ENCODE peak calls at places on chromosome 10, in five cellular contexts. C is HepG2, Y is Peyer's patch, J is right lobe of liver, Q is heart left ventricle. G is an unnamed sample.
A peak's percentile ranks its signal among the peaks of the same experiment; 100 is the strongest.

GRCh38 chr10:73577788-73578187 is 13.4 kb downstream of the USP54 start:
- DNase-seq in C (no peak), Y (no peak), J (peak; percentile 20), Q (peak; percentile 86), G (no peak)

GRCh38 chr10:12588091-12588850 is 238.9 kb downstream of the CAMK1D start:
- DNase-seq in C (no peak), Y (peak; percentile 47), J (no peak), Q (no peak), G (no peak)

GRCh38 chr10:67837519-67838314 is at the start of gene DNAJC12:
- DNase-seq in C (peak; percentile 74), Y (no peak), J (no peak), Q (no peak), G (no peak)

GRCh38 chr10:11756766-11757315 is 14.7 kb downstream of the ECHDC3 start:
- DNase-seq in C (no peak), Y (no peak), J (no peak), Q (no peak), G (peak; percentile 32)

GRCh38 chr10:43265799-43266721 is 805 bp downstream of the RASGEF1A start:
- DNase-seq in C (peak; percentile 36), Y (peak; percentile 20), J (peak; percentile 56), Q (no peak), G (peak; percentile 77)

GRCh38 chr10:54587973-54588372 is 213.1 kb downstream of the PCDH15 start:
- DNase-seq in C (no peak), Y (no peak), J (no peak), Q (no peak), G (no peak)

GRCh38 chr10:80541144-80541750 is 3.5 kb downstream of the SH2D4B start:
- DNase-seq in C (no peak), Y (no peak), J (no peak), Q (peak; percentile 67), G (no peak)

GRCh38 chr10:90354914-90355313 is 502.9 kb downstream of the HTR7 start:
- DNase-seq in C (no peak), Y (no peak), J (no peak), Q (no peak), G (no peak)

GRCh38 chr10:14124951-14125350 is 205.8 kb downstream of the FRMD4A start:
- DNase-seq in C (no peak), Y (no peak), J (no peak), Q (no peak), G (no peak)

GRCh38 chr10:63711361-63711760 is 190.2 kb downstream of the REEP3 start:
- DNase-seq in C (no peak), Y (no peak), J (peak; percentile 41), Q (peak; percentile 72), G (no peak)

GRCh38 chr10:71748671-71749191 is 24.6 kb downstream of the VSIR start:
- DNase-seq in C (no peak), Y (peak; percentile 87), J (peak; percentile 70), Q (peak; percentile 81), G (peak; percentile 96)

GRCh38 chr10:22620140-22620857 is 94.1 kb downstream of the PIP4K2A start:
- DNase-seq in C (no peak), Y (no peak), J (no peak), Q (peak; percentile 83), G (no peak)

GRCh38 chr10:95391164-95391563 is 100.4 kb upstream of the PDLIM1 start:
- DNase-seq in C (no peak), Y (no peak), J (no peak), Q (no peak), G (no peak)

GRCh38 chr10:28810062-28810870 is 132.9 kb downstream of the BAMBI start:
- DNase-seq in C (no peak), Y (no peak), J (no peak), Q (no peak), G (no peak)

GRCh38 chr10:57992321-57993077 is 275.2 kb downstream of the IPMK start:
- DNase-seq in C (no peak), Y (no peak), J (no peak), Q (no peak), G (no peak)

GRCh38 chr10:123141791-123142700 is 5.9 kb upstream of the HMX2 start:
- DNase-seq in C (no peak), Y (no peak), J (no peak), Q (no peak), G (no peak)

GRCh38 chr10:103708627-103709288 is 146.6 kb downstream of the SH3PXD2A start:
- DNase-seq in C (no peak), Y (no peak), J (no peak), Q (no peak), G (no peak)

GRCh38 chr10:61157182-61157581 is 213.2 kb upstream of the RHOBTB1 start:
- DNase-seq in C (no peak), Y (no peak), J (no peak), Q (no peak), G (no peak)

GRCh38 chr10:126302831-126303230 is 85.4 kb downstream of the ADAM12 start:
- DNase-seq in C (no peak), Y (no peak), J (no peak), Q (no peak), G (no peak)

GRCh38 chr10:6877351-6878066 is 297.4 kb upstream of the PRKCQ start:
- DNase-seq in C (no peak), Y (no peak), J (no peak), Q (no peak), G (no peak)

GRCh38 chr10:112385143-112385695 is 11.3 kb downstream of the ACSL5 start:
- DNase-seq in C (no peak), Y (no peak), J (no peak), Q (no peak), G (no peak)

GRCh38 chr10:33334839-33335549 is 527 bp upstream of the NRP1 start:
- DNase-seq in C (peak; percentile 36), Y (no peak), J (peak; percentile 82), Q (peak; percentile 89), G (peak; percentile 84)

GRCh38 chr10:62384057-62384446 is 9.9 kb downstream of the ZNF365 start:
- DNase-seq in C (no peak), Y (no peak), J (no peak), Q (no peak), G (no peak)

GRCh38 chr10:14742815-14743214 is 31.9 kb downstream of the FAM107B start:
- DNase-seq in C (no peak), Y (peak; percentile 42), J (no peak), Q (no peak), G (no peak)

GRCh38 chr10:6164271-6165095 is 38.2 kb upstream of the PFKFB3 start:
- DNase-seq in C (no peak), Y (no peak), J (no peak), Q (peak; percentile 17), G (no peak)

GRCh38 chr10:77974396-77975074 is 48.0 kb upstream of the DLG5 start:
- DNase-seq in C (peak; percentile 52), Y (no peak), J (no peak), Q (no peak), G (no peak)

GRCh38 chr10:4217187-4217586 is 432.2 kb upstream of the KLF6 start:
- DNase-seq in C (no peak), Y (no peak), J (no peak), Q (no peak), G (no peak)
- TF ChIP-seq POLR2A in C (no peak), Y (no peak), J (no peak), Q (no peak), G (no peak)

DNA sequence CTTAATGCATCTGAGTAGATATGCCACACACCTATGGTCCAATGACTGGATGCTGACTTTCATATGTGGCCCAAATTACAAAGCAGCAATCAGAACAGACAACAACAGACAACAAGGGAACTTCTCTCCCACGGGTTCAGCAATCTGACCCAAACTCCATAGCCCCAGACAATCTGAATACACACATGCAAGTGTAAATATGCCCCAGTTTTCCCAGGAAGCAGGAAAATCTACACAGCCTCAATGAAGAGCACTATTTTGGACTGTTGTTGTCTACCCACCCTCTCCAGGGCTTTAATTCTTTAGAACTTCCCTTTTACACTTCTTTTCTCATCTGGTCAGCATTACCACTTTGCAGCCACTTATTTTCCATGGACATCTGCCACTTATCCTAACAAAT is 2.0 kb upstream of the CCNY start:
- DNase-seq in C (peak; percentile 17), Y (no peak), J (no peak), Q (no peak), G (no peak)
- H3K4me3 ChIP-seq in C (peak overlapping the region; percentile 28), Y (no peak overlapping the region), J (no peak overlapping the region), Q (peak overlapping the region; percentile 98), G (no peak overlapping the region)

DNA sequence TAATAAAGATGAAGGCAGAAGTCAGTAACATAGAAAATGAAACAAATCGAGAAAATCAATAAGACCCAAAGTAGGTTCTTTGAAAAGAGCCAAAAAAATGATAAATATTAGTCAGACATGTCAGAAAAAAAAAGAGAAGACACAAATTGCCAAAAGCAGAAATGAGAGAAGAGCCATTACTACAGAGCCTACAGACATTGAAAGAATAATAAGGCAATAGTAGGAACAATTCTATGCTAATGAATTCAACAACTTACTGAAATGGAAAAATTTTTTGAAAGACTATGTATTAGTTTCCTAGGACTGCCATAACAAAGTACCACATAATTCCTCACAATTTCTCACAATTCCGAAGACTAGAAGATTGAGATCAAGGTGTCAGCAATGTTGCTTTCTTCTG is 35.5 kb downstream of the OGDHL start:
- DNase-seq in C (no peak), Y (no peak), J (no peak), Q (no peak), G (no peak)
- TF ChIP-seq POLR2A in C (no peak), Y (no peak), J (no peak), Q (no peak), G (no peak)

GRCh38 chr10:92114201-92114600 is 176.7 kb downstream of the CPEB3 start:
- DNase-seq in C (peak; percentile 77), Y (no peak), J (no peak), Q (no peak), G (no peak)
- H3K4me3 ChIP-seq in C (no peak overlapping the region), Y (no peak overlapping the region), J (peak overlapping the region; percentile 12), Q (no peak overlapping the region), G (no peak overlapping the region)

G was measured in spleen.